ENCODE peak calls at places on chromosome 6, in ten cellular contexts. I is CD8-positive, alpha-beta T cell; F is fibroblast of pulmonary artery; O is nephron progenitor cell; B is GM23338; H is heart right ventricle; U is A549; K is AG09319; E is IMR-90; R is tibial nerve. V is an unnamed sample.

GRCh38 chr6:43076093-43076927 is at the start of gene PTK7:
- DNase-seq in K (no peak), O (peak; percentile 95), H (no peak), E (peak; percentile 54), I (no peak), R (no peak), B (peak; percentile 97), U (no peak), F (peak; percentile 59), V (no peak)

GRCh38 chr6:145705561-145705960 is 29.8 kb downstream of the EPM2A start:
- DNase-seq in I (no peak), O (no peak), E (peak; percentile 78), K (no peak), R (no peak), U (no peak), H (no peak), B (no peak), F (peak; percentile 92), V (no peak)

GRCh38 chr6:103707596-103708325 is 1152.0 kb downstream of the HACE1 start:
- DNase-seq in B (no peak), I (no peak), F (no peak), H (no peak), U (no peak), R (no peak), E (no peak), O (no peak), K (no peak), V (no peak)

GRCh38 chr6:164502838-164503237 is 806.6 kb downstream of the C6orf118 start:
- DNase-seq in H (no peak), E (no peak), K (no peak), R (no peak), F (no peak), B (no peak), O (no peak), I (no peak), U (no peak), V (no peak)

GRCh38 chr6:136831873-136832562 is 9.6 kb downstream of the PEX7 start:
- DNase-seq in E (no peak), I (no peak), K (no peak), U (no peak), F (no peak), H (no peak), O (no peak), B (no peak), R (no peak), V (no peak)

GRCh38 chr6:98639236-98639635 is 195.1 kb upstream of the POU3F2 start:
- DNase-seq in B (no peak), I (no peak), U (no peak), E (no peak), K (no peak), R (no peak), O (no peak), F (no peak), H (no peak), V (no peak)

GRCh38 chr6:40455686-40456389 is 131.3 kb downstream of the LRFN2 start:
- DNase-seq in H (no peak), U (no peak), R (no peak), O (no peak), K (no peak), I (no peak), B (no peak), F (no peak), E (no peak), V (no peak)

GRCh38 chr6:146543940-146544661 is 468 bp downstream of the RAB32 start:
- DNase-seq in F (peak; percentile 53), B (peak; percentile 60), E (peak; percentile 38), H (no peak), R (peak; percentile 18), O (peak; percentile 34), I (no peak), K (no peak), U (peak; percentile 15), V (no peak)

GRCh38 chr6:156334961-156335360 is 442.2 kb upstream of the ARID1B start:
- DNase-seq in F (no peak), B (no peak), U (no peak), E (no peak), K (no peak), O (no peak), I (no peak), H (no peak), R (no peak), V (no peak)

GRCh38 chr6:93786474-93787330 is 367.3 kb upstream of the EPHA7 start:
- DNase-seq in U (no peak), I (no peak), R (no peak), E (no peak), F (no peak), O (no peak), B (peak; percentile 96), H (no peak), K (no peak), V (no peak)

GRCh38 chr6:110341671-110342304 is 16.4 kb downstream of the METTL24 start:
- DNase-seq in U (peak; percentile 9), F (peak; percentile 53), O (peak; percentile 49), I (no peak), H (no peak), E (peak; percentile 32), K (no peak), R (no peak), B (peak; percentile 79), V (no peak)

GRCh38 chr6:23073851-23074250 is 504.5 kb downstream of the HDGFL1 start:
- DNase-seq in F (no peak), E (peak; percentile 29), K (no peak), H (no peak), U (no peak), O (no peak), B (no peak), I (no peak), R (no peak), V (no peak)

GRCh38 chr6:106477158-106477557 is 116.6 kb downstream of the CRYBG1 start:
- DNase-seq in B (no peak), I (no peak), U (no peak), E (no peak), F (no peak), K (no peak), R (no peak), H (no peak), O (no peak), V (no peak)

GRCh38 chr6:89826029-89826528 is 3.6 kb upstream of the CASP8AP2 start:
- DNase-seq in H (no peak), E (peak; percentile 73), F (peak; percentile 53), O (no peak), U (no peak), B (no peak), I (no peak), K (no peak), R (no peak), V (no peak)

GRCh38 chr6:170480045-170480714 is 72.9 kb downstream of the PSMB1 start:
- DNase-seq in H (no peak), O (no peak), B (peak; percentile 56), F (peak; percentile 37), E (peak; percentile 24), R (no peak), K (no peak), U (no peak), I (no peak), V (no peak)
- TF ChIP-seq CTCF in H (peak; percentile 20), O (no peak), B (peak; percentile 60), F (peak; percentile 38), E (peak; percentile 28), R (no peak), K (no peak), U (no peak), I (no peak), V (no peak)

GRCh38 chr6:170286934-170287265 is 4.0 kb downstream of the DLL1 start:
- DNase-seq in I (no peak), O (no peak), R (no peak), H (no peak), B (peak; percentile 53), K (no peak), U (no peak), F (no peak), E (no peak), V (no peak)
- TF ChIP-seq CTCF in I (no peak), O (no peak), R (no peak), H (no peak), B (no peak), K (no peak), U (no peak), F (no peak), E (no peak), V (no peak)

GRCh38 chr6:17505062-17505476 is 95.0 kb upstream of the FAM8A1 start:
- DNase-seq in O (no peak), B (peak; percentile 72), K (no peak), E (peak; percentile 34), H (no peak), I (no peak), F (peak; percentile 17), R (no peak), U (peak; percentile 5), V (no peak)
- TF ChIP-seq CTCF in O (peak; percentile 30), B (no peak), K (peak; percentile 9), E (peak; percentile 41), H (peak; percentile 25), I (no peak), F (peak; percentile 28), R (no peak), U (no peak), V (no peak)

GRCh38 chr6:169652896-169653295 is 48.9 kb downstream of the WDR27 start:
- DNase-seq in E (no peak), F (no peak), R (no peak), K (no peak), O (no peak), I (no peak), H (no peak), B (no peak), U (no peak), V (no peak)

GRCh38 chr6:169656626-169657610 is 44.9 kb downstream of the WDR27 start:
- DNase-seq in E (no peak), R (no peak), U (no peak), O (no peak), F (no peak), B (no peak), K (no peak), H (no peak), I (no peak), V (no peak)

GRCh38 chr6:169651498-169651897 is 50.3 kb downstream of the WDR27 start:
- DNase-seq in E (no peak), O (no peak), I (no peak), B (no peak), U (no peak), K (no peak), F (no peak), H (no peak), R (no peak), V (no peak)

GRCh38 chr6:169653691-169654090 is 48.1 kb downstream of the WDR27 start:
- DNase-seq in U (no peak), R (no peak), F (no peak), K (no peak), B (no peak), I (no peak), O (no peak), E (no peak), H (no peak), V (no peak)

DNA sequence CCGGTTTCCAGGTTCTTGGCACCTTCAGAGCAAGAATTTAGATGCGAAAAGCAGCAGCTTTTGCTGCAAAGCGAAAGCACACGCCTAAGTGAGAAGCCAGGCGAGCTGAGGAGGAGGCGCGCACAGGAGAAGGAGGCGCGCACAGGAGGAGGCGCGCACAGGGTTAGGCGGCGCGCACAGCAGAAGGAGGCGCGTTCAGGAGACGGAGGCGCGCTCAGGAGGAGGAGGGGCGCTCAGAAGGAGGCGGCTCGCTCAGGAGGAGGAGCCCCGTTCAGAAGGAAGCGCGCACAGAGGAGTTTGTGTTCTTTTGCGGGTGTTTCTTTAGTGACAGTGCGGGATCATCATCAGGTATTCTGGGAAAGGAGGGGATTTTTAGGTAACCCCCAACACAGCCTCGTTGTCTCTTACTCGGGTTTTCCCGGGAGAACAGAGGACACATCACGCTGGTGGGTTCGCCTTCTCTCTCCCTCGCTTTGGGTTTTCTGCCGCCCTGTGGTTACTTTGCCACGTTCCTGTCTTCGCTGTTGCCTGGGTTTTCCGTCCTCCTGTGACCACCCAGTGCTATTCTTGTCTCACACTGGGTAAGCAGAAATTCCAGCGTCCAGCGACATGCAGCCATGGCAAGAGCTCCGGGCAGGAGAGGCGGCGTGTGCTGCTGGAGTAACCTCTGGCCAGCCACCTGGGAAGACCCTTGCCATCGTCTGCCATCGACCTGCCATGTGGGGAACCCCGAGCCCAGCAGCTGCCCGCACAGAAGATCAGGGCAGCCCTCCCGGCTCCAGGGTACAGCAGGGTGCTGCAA is 47.0 kb downstream of the WDR27 start:
- DNase-seq in E (peak; percentile 61), F (peak; percentile 76), K (peak; percentile 29), O (peak; percentile 64), H (no peak), I (peak; percentile 58), R (peak; percentile 63), U (no peak), B (peak; percentile 82), V (no peak)
- TF ChIP-seq CTCF in E (peak; percentile 41), F (peak; percentile 40), K (peak; percentile 42), O (no peak), H (no peak), I (no peak), R (no peak), U (peak; percentile 24), B (peak; percentile 32), V (no peak)

V was measured in activated B cell treated with CpG ODN at 0.5 μM for 24 hours.